ENCODE peak calls at places on chromosomes 6 and 20, in five cellular contexts. R is SK-N-SH, C is left lung, Q is heart left ventricle, G is upper lobe of right lung. B is an unnamed sample. For H3K4me1, the result is how much of the 10 kb centered on the place peaks cover.

GRCh38 chr6:24205020-24205492 is 79.0 kb downstream of the NRSN1 start:
- DNase-seq in G (no peak), C (no peak), R (peak), Q (no peak), B (no peak)

GRCh38 chr6:151999194-151999593 is 191.7 kb downstream of the ESR1 start:
- DNase-seq in R (no peak), C (no peak), G (no peak), Q (no peak), B (no peak)

GRCh38 chr6:166167258-166167731 is 356 bp downstream of the TBXT start:
- DNase-seq in Q (no peak), G (no peak), C (no peak), R (no peak), B (no peak)

GRCh38 chr6:88922775-88923548 is 40.5 kb downstream of the RNGTT start:
- DNase-seq in R (no peak), Q (no peak), C (no peak), G (no peak), B (no peak)

GRCh38 chr6:150078788-150079187 is 9.9 kb upstream of the ULBP3 start:
- DNase-seq in Q (no peak), G (no peak), C (no peak), R (no peak), B (no peak)

GRCh38 chr20:62123450-62124118 is 1.3 kb downstream of the LSM14B start:
- DNase-seq in Q (no peak), R (no peak), G (no peak), C (no peak), B (no peak)

GRCh38 chr20:19823971-19824370 is 65.9 kb downstream of the RIN2 start:
- DNase-seq in Q (peak), R (no peak), C (no peak), G (no peak), B (no peak)

GRCh38 chr20:17835941-17836861 is 132.4 kb downstream of the SNX5 start:
- DNase-seq in C (peak), R (no peak), Q (peak), G (no peak), B (no peak)

GRCh38 chr20:49724637-49725606 is 11.2 kb upstream of the B4GALT5 start:
- DNase-seq in Q (peak), C (peak), G (no peak), R (no peak), B (peak)

GRCh38 chr20:19213946-19214490 is 1.6 kb downstream of the SLC24A3 start:
- DNase-seq in C (no peak), Q (no peak), R (no peak), G (no peak), B (no peak)

GRCh38 chr6:127690588-127690987 is 113.6 kb downstream of the C6orf58 start:
- DNase-seq in R (no peak), G (no peak), C (no peak), Q (no peak), B (no peak)

GRCh38 chr6:102799051-102799450 is 1405.5 kb downstream of the GRIK2 start:
- DNase-seq in R (no peak), C (no peak), Q (no peak), G (peak), B (no peak)

GRCh38 chr6:164749126-164749758 is 560.2 kb downstream of the C6orf118 start:
- DNase-seq in R (peak), C (no peak), G (no peak), Q (peak), B (no peak)

GRCh38 chr6:135922170-135922569 is 70.7 kb downstream of the PDE7B start:
- DNase-seq in R (peak), Q (peak), C (no peak), G (no peak), B (no peak)

GRCh38 chr6:125750692-125751333 is 1.4 kb downstream of the HEY2 start:
- DNase-seq in R (no peak), C (no peak), G (no peak), Q (no peak), B (no peak)

GRCh38 chr6:399785-400517 is 8.4 kb downstream of the IRF4 start:
- DNase-seq in G (no peak), R (no peak), C (no peak), Q (no peak), B (no peak)

GRCh38 chr6:144912474-144912873 is 627.3 kb downstream of the UTRN start:
- DNase-seq in G (no peak), R (no peak), C (no peak), Q (no peak), B (no peak)

GRCh38 chr6:123527406-123527805 is 109.3 kb downstream of the TRDN start:
- DNase-seq in G (no peak), Q (no peak), C (no peak), R (no peak), B (no peak)

GRCh38 chr20:703426-703825 is 27.8 kb upstream of the SCRT2 start:
- DNase-seq in C (no peak), R (no peak), G (no peak), Q (no peak), B (no peak)

GRCh38 chr20:25579081-25579770 is 6.1 kb downstream of the NINL start:
- DNase-seq in C (no peak), R (no peak), Q (no peak), G (no peak), B (no peak)

GRCh38 chr6:53240763-53241162 is 92.1 kb upstream of the GCM1 start:
- DNase-seq in R (no peak), C (no peak), Q (no peak), G (no peak), B (no peak)

GRCh38 chr20:63095718-63096654 is 89.2 kb upstream of the BHLHE23 start:
- DNase-seq in Q (no peak), R (no peak), C (peak), G (peak), B (peak)

GRCh38 chr20:4502756-4503155 is 219.0 kb upstream of the PRND start:
- DNase-seq in C (no peak), G (no peak), R (no peak), Q (no peak), B (no peak)

GRCh38 chr6:160226118-160226541 is 32.5 kb downstream of the SLC22A2 start:
- DNase-seq in Q (no peak), R (no peak), G (no peak), C (no peak), B (no peak)

GRCh38 chr6:37018152-37019064 is 13.0 kb downstream of the FGD2 start:
- DNase-seq in Q (peak), C (peak), G (peak), R (peak), B (peak)

GRCh38 chr6:37019065-37019450 is 13.6 kb downstream of the FGD2 start:
- DNase-seq in Q (no peak), C (no peak), G (no peak), R (peak), B (no peak)

GRCh38 chr6:37022135-37022863 is 16.8 kb downstream of the FGD2 start:
- DNase-seq in C (no peak), G (no peak), Q (no peak), R (no peak), B (peak)

GRCh38 chr6:37021356-37022129 is 16.1 kb downstream of the FGD2 start:
- DNase-seq in G (no peak), Q (no peak), C (no peak), R (no peak), B (no peak)

GRCh38 chr6:37020426-37021211 is 15.2 kb downstream of the FGD2 start:
- DNase-seq in Q (no peak), G (no peak), C (no peak), R (no peak), B (no peak)
- H3K4me1 ChIP-seq in Q (under half), G (under half), C (under half), R (under half), B (under half)

DNA sequence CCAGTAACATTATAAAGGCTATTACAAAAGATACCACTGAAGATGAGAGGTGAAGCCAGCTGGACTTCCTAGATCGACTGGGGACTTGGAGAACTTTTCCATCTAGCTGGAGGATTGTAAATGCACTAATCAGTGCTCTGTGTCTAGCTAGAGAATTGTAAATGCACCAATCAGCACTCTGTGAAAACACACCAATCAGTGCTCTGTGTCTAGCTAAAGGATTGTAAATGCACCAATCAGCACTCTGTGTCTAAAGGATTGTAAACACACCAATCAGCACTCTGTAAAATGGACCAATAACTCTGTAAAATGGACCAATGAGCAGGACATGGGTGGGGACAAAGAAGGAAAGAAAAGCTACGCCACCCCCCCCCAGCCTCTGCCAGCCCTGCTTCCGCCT is 13.6 kb upstream of the RPS10 start:
- DNase-seq in R (no peak), Q (no peak), G (no peak), C (no peak), B (no peak)
- TF ChIP-seq CTCF in R (no peak), Q (no peak), G (no peak), C (no peak), B (no peak)

DNA sequence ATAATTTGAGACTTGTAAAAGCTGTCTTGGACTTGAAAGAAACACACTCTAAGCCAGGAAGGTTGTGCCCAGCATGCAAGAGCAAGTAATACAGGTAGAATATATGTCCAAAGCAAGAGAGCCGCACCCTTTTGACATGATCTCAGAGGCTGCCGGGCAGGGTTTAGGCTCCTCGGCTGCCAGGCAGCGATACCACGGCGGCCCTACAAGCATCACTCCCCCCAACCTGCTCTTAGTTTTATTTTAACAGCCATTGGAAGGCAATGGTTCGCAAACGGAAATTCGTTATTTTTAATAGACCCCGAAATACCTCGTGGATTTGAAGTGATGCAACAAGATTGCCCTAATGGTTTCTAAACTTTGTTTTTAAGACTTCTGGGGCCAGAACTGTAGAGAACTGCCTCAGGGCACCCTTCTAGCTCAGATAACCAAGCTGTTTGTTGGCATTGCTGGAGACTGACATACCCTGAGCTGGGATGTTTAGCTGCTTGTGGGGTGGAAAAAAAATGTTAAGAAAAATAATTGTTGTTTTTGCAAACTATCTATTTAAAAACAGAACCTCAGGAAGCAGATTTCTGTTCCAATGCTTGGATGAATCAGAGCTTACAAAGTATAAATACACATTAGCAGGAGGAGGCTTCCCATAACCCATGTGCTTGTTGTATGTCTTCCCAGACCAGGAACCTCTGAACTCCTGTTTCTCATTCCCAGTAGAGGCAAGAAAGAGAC is 39.0 kb downstream of the JAG1 start:
- DNase-seq in Q (no peak), R (no peak), C (no peak), G (no peak), B (no peak)
- H3K27ac ChIP-seq in Q (peak), R (peak), C (peak), G (peak), B (no peak)

DNA sequence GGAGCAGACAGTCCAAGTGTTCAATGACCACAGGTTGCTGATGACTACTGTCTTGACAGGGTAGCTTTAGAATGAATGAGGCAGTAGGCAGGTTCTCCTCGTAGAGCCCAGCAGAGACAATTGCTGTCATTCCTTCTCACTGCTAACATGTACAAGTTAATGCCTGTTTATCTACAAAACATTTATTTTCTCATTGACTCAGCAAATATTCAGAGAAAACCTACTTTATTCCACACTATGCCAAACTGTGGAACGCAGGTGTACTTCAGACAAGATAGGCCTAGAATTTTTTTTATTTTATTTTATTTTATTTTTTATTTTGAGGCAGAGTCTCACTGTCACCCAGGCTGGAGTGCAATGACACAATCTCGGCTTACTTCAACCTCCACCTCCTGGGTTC is 50.8 kb downstream of the ARHGAP18 start:
- DNase-seq in Q (no peak), G (no peak), R (no peak), C (no peak), B (no peak)
- H3K4me1 ChIP-seq in Q (under half), G (under half), R (under half), C (under half), B (under half)

GRCh38 chr6:85368631-85369030 is 81.3 kb upstream of the NT5E start:
- DNase-seq in R (no peak), G (no peak), C (no peak), Q (no peak), B (no peak)
- TF ChIP-seq CTCF in R (no peak), G (no peak), C (no peak), Q (no peak), B (no peak)

GRCh38 chr20:34495307-34495706 is 20.9 kb upstream of the DYNLRB1 start:
- DNase-seq in Q (no peak), G (no peak), R (no peak), C (no peak), B (no peak)

GRCh38 chr20:34493646-34494045 is 22.6 kb upstream of the DYNLRB1 start:
- DNase-seq in Q (no peak), R (no peak), C (no peak), G (no peak), B (no peak)

GRCh38 chr20:34491932-34492509 is 24.2 kb upstream of the DYNLRB1 start:
- DNase-seq in R (no peak), C (no peak), G (no peak), Q (no peak), B (no peak)

GRCh38 chr20:34491226-34491931 is 24.8 kb upstream of the DYNLRB1 start:
- DNase-seq in G (no peak), R (no peak), Q (no peak), C (no peak), B (no peak)

DNA sequence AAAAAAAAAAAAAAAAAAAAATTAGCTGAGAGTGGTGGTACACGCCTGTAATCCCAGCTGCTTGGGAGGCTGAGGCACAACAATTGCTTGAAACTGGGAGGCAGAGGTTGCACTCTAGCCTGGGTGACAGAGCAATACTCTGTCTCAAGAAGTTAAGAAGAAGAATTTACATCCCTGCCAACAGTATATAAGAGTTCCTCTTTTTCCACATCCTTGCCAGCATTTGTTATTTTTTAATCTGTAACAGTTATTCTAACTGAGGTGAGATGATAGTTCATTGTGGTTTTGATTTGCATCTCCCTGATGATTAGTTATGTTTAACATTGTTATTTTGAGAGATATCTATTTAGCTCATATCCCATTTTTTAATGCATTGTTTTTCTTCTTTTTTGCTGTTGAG is 20.3 kb upstream of the DYNLRB1 start:
- DNase-seq in R (no peak), G (no peak), C (no peak), Q (no peak), B (no peak)
- H3K27ac ChIP-seq in R (no peak), G (no peak), C (no peak), Q (no peak), B (no peak)

B was measured in lower lobe of right lung.